ENCODE peak calls at places on chromosome 3, in seven cellular contexts. One of them, this sample, is unnamed.

GRCh38 chr3:2094941-2095340 is 3.7 kb upstream of the CNTN4 start:
- DNase-seq in HCT116: no peak
- DNase-seq in fibroblast of lung: no peak
- DNase-seq in heart right ventricle: no peak
- DNase-seq in astrocyte: no peak
- DNase-seq in breast epithelium: no peak
- DNase-seq in mammary epithelial cell: no peak
- DNase-seq in this sample: no peak

GRCh38 chr3:49602877-49603411 is 48.7 kb downstream of the BSN start:
- DNase-seq in HCT116: peak; percentile 63
- DNase-seq in fibroblast of lung: no peak
- DNase-seq in heart right ventricle: no peak
- DNase-seq in astrocyte: no peak
- DNase-seq in breast epithelium: no peak
- DNase-seq in mammary epithelial cell: peak; percentile 83
- DNase-seq in this sample: no peak

GRCh38 chr3:16354291-16354690 is 89.3 kb downstream of the OXNAD1 start:
- DNase-seq in HCT116: no peak
- DNase-seq in fibroblast of lung: no peak
- DNase-seq in heart right ventricle: no peak
- DNase-seq in astrocyte: no peak
- DNase-seq in breast epithelium: no peak
- DNase-seq in mammary epithelial cell: no peak
- DNase-seq in this sample: no peak

GRCh38 chr3:94716326-94717018 is 653.6 kb downstream of the NSUN3 start:
- DNase-seq in HCT116: no peak
- DNase-seq in fibroblast of lung: no peak
- DNase-seq in heart right ventricle: no peak
- DNase-seq in astrocyte: no peak
- DNase-seq in breast epithelium: no peak
- DNase-seq in mammary epithelial cell: no peak
- DNase-seq in this sample: no peak

GRCh38 chr3:141279074-141279945 is 47.7 kb downstream of the PXYLP1 start:
- DNase-seq in HCT116: no peak
- DNase-seq in fibroblast of lung: peak; percentile 30
- DNase-seq in heart right ventricle: no peak
- DNase-seq in astrocyte: peak; percentile 17
- DNase-seq in breast epithelium: no peak
- DNase-seq in mammary epithelial cell: peak; percentile 37
- DNase-seq in this sample: no peak

GRCh38 chr3:6743067-6743720 is 117.7 kb upstream of the GRM7 start:
- DNase-seq in HCT116: no peak
- DNase-seq in fibroblast of lung: no peak
- DNase-seq in heart right ventricle: no peak
- DNase-seq in astrocyte: no peak
- DNase-seq in breast epithelium: no peak
- DNase-seq in mammary epithelial cell: no peak
- DNase-seq in this sample: no peak

GRCh38 chr3:58575986-58576652 is 1.1 kb downstream of the FAM107A start:
- DNase-seq in HCT116: no peak
- DNase-seq in fibroblast of lung: no peak
- DNase-seq in heart right ventricle: no peak
- DNase-seq in astrocyte: no peak
- DNase-seq in breast epithelium: no peak
- DNase-seq in mammary epithelial cell: no peak
- DNase-seq in this sample: no peak

GRCh38 chr3:77577264-77577663 is 537.4 kb downstream of the ROBO2 start:
- DNase-seq in HCT116: no peak
- DNase-seq in fibroblast of lung: no peak
- DNase-seq in heart right ventricle: no peak
- DNase-seq in astrocyte: no peak
- DNase-seq in breast epithelium: no peak
- DNase-seq in mammary epithelial cell: no peak
- DNase-seq in this sample: no peak

GRCh38 chr3:116905805-116906204 is 196.2 kb downstream of the TUSC7 start:
- DNase-seq in HCT116: no peak
- DNase-seq in fibroblast of lung: no peak
- DNase-seq in heart right ventricle: no peak
- DNase-seq in astrocyte: peak; percentile 5
- DNase-seq in breast epithelium: no peak
- DNase-seq in mammary epithelial cell: no peak
- DNase-seq in this sample: no peak

GRCh38 chr3:197957775-197958103 is 2.3 kb upstream of the LMLN start:
- DNase-seq in HCT116: no peak
- DNase-seq in fibroblast of lung: no peak
- DNase-seq in heart right ventricle: no peak
- DNase-seq in astrocyte: no peak
- DNase-seq in breast epithelium: no peak
- DNase-seq in mammary epithelial cell: no peak
- DNase-seq in this sample: no peak

GRCh38 chr3:115512565-115513410 is 110.5 kb upstream of the GAP43 start:
- DNase-seq in HCT116: no peak
- DNase-seq in fibroblast of lung: peak; percentile 63
- DNase-seq in heart right ventricle: peak; percentile 21
- DNase-seq in astrocyte: peak; percentile 56
- DNase-seq in breast epithelium: no peak
- DNase-seq in mammary epithelial cell: peak; percentile 15
- DNase-seq in this sample: no peak

GRCh38 chr3:44678480-44679116 is 30.1 kb downstream of the ZNF35 start:
- DNase-seq in HCT116: no peak
- DNase-seq in fibroblast of lung: no peak
- DNase-seq in heart right ventricle: no peak
- DNase-seq in astrocyte: no peak
- DNase-seq in breast epithelium: no peak
- DNase-seq in mammary epithelial cell: no peak
- DNase-seq in this sample: no peak

GRCh38 chr3:11447584-11448200 is 175.5 kb downstream of the ATG7 start:
- DNase-seq in HCT116: no peak
- DNase-seq in fibroblast of lung: no peak
- DNase-seq in heart right ventricle: no peak
- DNase-seq in astrocyte: no peak
- DNase-seq in breast epithelium: no peak
- DNase-seq in mammary epithelial cell: no peak
- DNase-seq in this sample: no peak

GRCh38 chr3:159761377-159761776 is 227.3 kb upstream of the IL12A start:
- DNase-seq in HCT116: no peak
- DNase-seq in fibroblast of lung: peak; percentile 48
- DNase-seq in heart right ventricle: peak; percentile 34
- DNase-seq in astrocyte: peak; percentile 43
- DNase-seq in breast epithelium: no peak
- DNase-seq in mammary epithelial cell: no peak
- DNase-seq in this sample: peak; percentile 83

GRCh38 chr3:150399060-150399459 is 9.0 kb upstream of the TSC22D2 start:
- DNase-seq in HCT116: no peak
- DNase-seq in fibroblast of lung: no peak
- DNase-seq in heart right ventricle: no peak
- DNase-seq in astrocyte: no peak
- DNase-seq in breast epithelium: no peak
- DNase-seq in mammary epithelial cell: no peak
- DNase-seq in this sample: no peak

GRCh38 chr3:23404241-23404640 is 201.1 kb downstream of the UBE2E2 start:
- DNase-seq in HCT116: no peak
- DNase-seq in fibroblast of lung: no peak
- DNase-seq in heart right ventricle: no peak
- DNase-seq in astrocyte: no peak
- DNase-seq in breast epithelium: no peak
- DNase-seq in mammary epithelial cell: peak; percentile 11
- DNase-seq in this sample: no peak

GRCh38 chr3:16533928-16534913 is 20.7 kb upstream of the RFTN1 start:
- DNase-seq in HCT116: no peak
- DNase-seq in fibroblast of lung: peak; percentile 35
- DNase-seq in heart right ventricle: no peak
- DNase-seq in astrocyte: no peak
- DNase-seq in breast epithelium: no peak
- DNase-seq in mammary epithelial cell: no peak
- DNase-seq in this sample: no peak

GRCh38 chr3:40800343-40800742 is 275.6 kb downstream of the ZNF621 start:
- DNase-seq in HCT116: peak; percentile 2
- DNase-seq in fibroblast of lung: peak; percentile 56
- DNase-seq in heart right ventricle: no peak
- DNase-seq in astrocyte: peak; percentile 94
- DNase-seq in breast epithelium: no peak
- DNase-seq in mammary epithelial cell: peak; percentile 96
- DNase-seq in this sample: peak; percentile 75

GRCh38 chr3:41026394-41027177 is 172.7 kb upstream of the CTNNB1 start:
- DNase-seq in HCT116: no peak
- DNase-seq in fibroblast of lung: peak; percentile 57
- DNase-seq in heart right ventricle: peak; percentile 53
- DNase-seq in astrocyte: peak; percentile 58
- DNase-seq in breast epithelium: no peak
- DNase-seq in mammary epithelial cell: peak; percentile 42
- DNase-seq in this sample: peak; percentile 49

GRCh38 chr3:36843065-36844051 is 79.0 kb upstream of the DCLK3 start:
- DNase-seq in HCT116: peak; percentile 62
- DNase-seq in fibroblast of lung: peak; percentile 18
- DNase-seq in heart right ventricle: no peak
- DNase-seq in astrocyte: peak; percentile 9
- DNase-seq in breast epithelium: no peak
- DNase-seq in mammary epithelial cell: peak; percentile 20
- DNase-seq in this sample: no peak

GRCh38 chr3:132167870-132168269 is 133.1 kb upstream of the CPNE4 start:
- DNase-seq in HCT116: no peak
- DNase-seq in fibroblast of lung: no peak
- DNase-seq in heart right ventricle: no peak
- DNase-seq in astrocyte: no peak
- DNase-seq in breast epithelium: no peak
- DNase-seq in mammary epithelial cell: no peak
- DNase-seq in this sample: no peak

GRCh38 chr3:47193871-47194859 is 30.3 kb upstream of the SETD2 start:
- DNase-seq in HCT116: no peak
- DNase-seq in fibroblast of lung: peak; percentile 60
- DNase-seq in heart right ventricle: no peak
- DNase-seq in astrocyte: peak; percentile 2
- DNase-seq in breast epithelium: no peak
- DNase-seq in mammary epithelial cell: peak; percentile 1
- DNase-seq in this sample: no peak

GRCh38 chr3:172776049-172776717 is 25.7 kb downstream of the ECT2 start:
- DNase-seq in HCT116: no peak
- DNase-seq in fibroblast of lung: peak; percentile 72
- DNase-seq in heart right ventricle: no peak
- DNase-seq in astrocyte: no peak
- DNase-seq in breast epithelium: no peak
- DNase-seq in mammary epithelial cell: no peak
- DNase-seq in this sample: no peak

DNA sequence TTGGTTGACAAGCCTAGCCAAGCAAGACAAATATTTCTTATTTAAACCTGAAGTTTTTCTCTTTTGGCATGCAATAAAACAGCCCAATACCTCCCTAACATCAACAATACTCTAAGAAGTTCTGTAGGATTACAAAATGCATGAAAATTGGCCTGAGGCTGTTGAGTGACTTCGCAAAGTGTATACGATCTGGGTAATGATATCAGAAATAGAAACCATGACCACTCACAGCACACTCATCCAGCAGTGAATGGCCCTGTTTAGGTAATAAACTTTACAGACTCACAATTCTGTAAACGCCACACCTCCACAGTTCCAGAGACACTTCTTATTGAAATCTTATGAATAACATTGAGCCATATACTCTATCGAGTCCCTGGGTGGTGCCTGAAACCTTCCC is 83.0 kb upstream of the NAALADL2 start:
- DNase-seq in HCT116: no peak
- DNase-seq in fibroblast of lung: no peak
- DNase-seq in heart right ventricle: no peak
- DNase-seq in astrocyte: peak; percentile 14
- DNase-seq in breast epithelium: no peak
- DNase-seq in mammary epithelial cell: peak; percentile 19
- DNase-seq in this sample: no peak
- H3K9me3 ChIP-seq in HCT116: no peaks in the 10 kb centered on the region
- H3K9me3 ChIP-seq in fibroblast of lung: no peaks in the 10 kb centered on the region
- H3K9me3 ChIP-seq in heart right ventricle: no peaks in the 10 kb centered on the region
- H3K9me3 ChIP-seq in astrocyte: no peaks in the 10 kb centered on the region
- H3K9me3 ChIP-seq in breast epithelium: no peaks in the 10 kb centered on the region
- H3K9me3 ChIP-seq in mammary epithelial cell: no peaks in the 10 kb centered on the region
- H3K9me3 ChIP-seq in this sample: no peaks in the 10 kb centered on the region

GRCh38 chr3:52046914-52047239 is 9.5 kb downstream of the DUSP7 start:
- DNase-seq in HCT116: no peak
- DNase-seq in fibroblast of lung: no peak
- DNase-seq in heart right ventricle: no peak
- DNase-seq in astrocyte: no peak
- DNase-seq in breast epithelium: no peak
- DNase-seq in mammary epithelial cell: no peak
- DNase-seq in this sample: no peak
- H3K4me3 ChIP-seq in HCT116: peak overlapping the region; percentile 22
- H3K4me3 ChIP-seq in fibroblast of lung: no peak overlapping the region
- H3K4me3 ChIP-seq in heart right ventricle: no peak overlapping the region
- H3K4me3 ChIP-seq in astrocyte: peak overlapping the region; percentile 31
- H3K4me3 ChIP-seq in breast epithelium: peak overlapping the region; percentile 15
- H3K4me3 ChIP-seq in mammary epithelial cell: no peak overlapping the region
- H3K4me3 ChIP-seq in this sample: peak overlapping the region; percentile 31

GRCh38 chr3:65919841-65920240 is 118.9 kb downstream of the MAGI1 start:
- DNase-seq in HCT116: no peak
- DNase-seq in fibroblast of lung: peak; percentile 47
- DNase-seq in heart right ventricle: no peak
- DNase-seq in astrocyte: peak; percentile 95
- DNase-seq in breast epithelium: no peak
- DNase-seq in mammary epithelial cell: no peak
- DNase-seq in this sample: no peak

GRCh38 chr3:65914032-65914739 is 124.5 kb downstream of the MAGI1 start:
- DNase-seq in HCT116: no peak
- DNase-seq in fibroblast of lung: peak; percentile 19
- DNase-seq in heart right ventricle: no peak
- DNase-seq in astrocyte: no peak
- DNase-seq in breast epithelium: no peak
- DNase-seq in mammary epithelial cell: no peak
- DNase-seq in this sample: no peak

GRCh38 chr3:65912647-65913046 is 126.1 kb downstream of the MAGI1 start:
- DNase-seq in HCT116: no peak
- DNase-seq in fibroblast of lung: no peak
- DNase-seq in heart right ventricle: no peak
- DNase-seq in astrocyte: no peak
- DNase-seq in breast epithelium: no peak
- DNase-seq in mammary epithelial cell: no peak
- DNase-seq in this sample: no peak

GRCh38 chr3:65915477-65915876 is 123.2 kb downstream of the MAGI1 start:
- DNase-seq in HCT116: no peak
- DNase-seq in fibroblast of lung: no peak
- DNase-seq in heart right ventricle: no peak
- DNase-seq in astrocyte: no peak
- DNase-seq in breast epithelium: no peak
- DNase-seq in mammary epithelial cell: no peak
- DNase-seq in this sample: no peak

GRCh38 chr3:65914740-65915366 is 123.9 kb downstream of the MAGI1 start:
- DNase-seq in HCT116: no peak
- DNase-seq in fibroblast of lung: peak; percentile 7
- DNase-seq in heart right ventricle: no peak
- DNase-seq in astrocyte: no peak
- DNase-seq in breast epithelium: no peak
- DNase-seq in mammary epithelial cell: no peak
- DNase-seq in this sample: no peak
- TF ChIP-seq CTCF in HCT116: peak; percentile 25
- TF ChIP-seq CTCF in fibroblast of lung: peak; percentile 11
- TF ChIP-seq CTCF in heart right ventricle: no peak
- TF ChIP-seq CTCF in astrocyte: peak; percentile 15
- TF ChIP-seq CTCF in breast epithelium: no peak
- TF ChIP-seq CTCF in mammary epithelial cell: peak; percentile 26
- TF ChIP-seq CTCF in this sample: no peak

DNA sequence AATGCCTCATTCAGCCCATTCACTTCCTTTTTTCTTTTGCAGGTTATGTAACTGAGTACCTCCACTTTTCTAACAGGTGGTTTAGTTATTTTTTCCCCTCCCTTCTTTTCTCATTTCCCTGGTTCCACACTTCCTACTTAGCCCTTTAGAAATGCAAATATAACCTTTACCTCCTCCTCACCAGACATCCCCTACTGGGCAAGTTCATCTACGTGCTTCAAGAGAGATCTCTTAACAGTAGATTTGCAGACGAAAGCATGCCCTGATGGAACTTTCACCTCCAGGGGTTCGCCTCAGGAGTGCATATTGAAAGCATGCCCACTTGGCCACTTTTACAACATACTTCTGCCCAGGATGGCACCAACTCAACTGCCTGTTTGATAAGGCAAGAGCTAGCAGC is 314.1 kb upstream of the LRRC3B start:
- DNase-seq in HCT116: no peak
- DNase-seq in fibroblast of lung: no peak
- DNase-seq in heart right ventricle: no peak
- DNase-seq in astrocyte: no peak
- DNase-seq in breast epithelium: no peak
- DNase-seq in mammary epithelial cell: no peak
- DNase-seq in this sample: no peak
- H3K9me3 ChIP-seq in HCT116: no peaks in the 10 kb centered on the region
- H3K9me3 ChIP-seq in fibroblast of lung: no peaks in the 10 kb centered on the region
- H3K9me3 ChIP-seq in heart right ventricle: no peaks in the 10 kb centered on the region
- H3K9me3 ChIP-seq in astrocyte: peaks cover 6% of the 10 kb centered on the region
- H3K9me3 ChIP-seq in breast epithelium: peaks cover 21% of the 10 kb centered on the region
- H3K9me3 ChIP-seq in mammary epithelial cell: peaks cover 14% of the 10 kb centered on the region
- H3K9me3 ChIP-seq in this sample: no peaks in the 10 kb centered on the region